ENCODE peak calls at places on chromosomes 1 and 21, in eight cellular contexts. Z, N, M, J, U, B, C and Q are unnamed samples. For H3K9me3, the result is how much of the 10 kb centered on the place peaks cover.

GRCh38 chr1:33974147-33974546 is 110.3 kb downstream of the HMGB4 start:
- DNase-seq in N (no peak), U (no peak), M (no peak), C (no peak), J (no peak), Z (no peak), B (no peak), Q (no peak)

GRCh38 chr1:207748737-207749528 is 2.9 kb upstream of the CD46 start:
- DNase-seq in C (peak), U (no peak), Z (no peak), N (no peak), M (no peak), J (peak), B (no peak), Q (no peak)

GRCh38 chr1:226134170-226135058 is 52.1 kb downstream of the ACBD3 start:
- DNase-seq in M (no peak), C (no peak), B (peak), J (no peak), U (peak), N (no peak), Z (no peak), Q (no peak)

GRCh38 chr1:223316082-223316481 is 47.9 kb downstream of the SUSD4 start:
- DNase-seq in N (no peak), Z (no peak), M (no peak), U (no peak), B (no peak), C (no peak), J (no peak), Q (no peak)

GRCh38 chr1:198205021-198205684 is 48.4 kb downstream of the NEK7 start:
- DNase-seq in B (no peak), U (no peak), J (no peak), C (no peak), M (peak), N (no peak), Z (no peak), Q (no peak)

GRCh38 chr1:16367968-16368910 is 1.2 kb downstream of the SZRD1 start:
- DNase-seq in J (no peak), C (no peak), M (no peak), B (no peak), Z (no peak), N (no peak), U (no peak), Q (no peak)

GRCh38 chr1:164853146-164853545 is 294.2 kb downstream of the PBX1 start:
- DNase-seq in N (no peak), M (no peak), B (no peak), J (no peak), Z (no peak), C (no peak), U (no peak), Q (no peak)

GRCh38 chr1:46148318-46148717 is 15.9 kb upstream of the PIK3R3 start:
- DNase-seq in Z (no peak), M (no peak), N (no peak), U (no peak), B (no peak), J (no peak), C (no peak), Q (no peak)

GRCh38 chr1:199956005-199956404 is 71.5 kb upstream of the NR5A2 start:
- DNase-seq in U (no peak), B (peak), N (no peak), Z (no peak), M (no peak), C (peak), J (no peak), Q (peak)

GRCh38 chr1:228396770-228397453 is 9.7 kb downstream of the TRIM11 start:
- DNase-seq in Z (no peak), B (peak), C (no peak), N (no peak), U (no peak), M (no peak), J (no peak), Q (no peak)

GRCh38 chr1:58548381-58548780 is 1.9 kb upstream of the OMA1 start:
- DNase-seq in Z (no peak), B (no peak), U (no peak), J (no peak), M (no peak), C (no peak), N (no peak), Q (no peak)

GRCh38 chr1:231160851-231161710 is 777 bp upstream of the TRIM67 start:
- DNase-seq in C (no peak), J (no peak), M (no peak), B (no peak), Z (no peak), U (no peak), N (no peak), Q (no peak)

GRCh38 chr1:245493029-245493428 is 338.2 kb downstream of the KIF26B start:
- DNase-seq in C (no peak), U (no peak), Z (no peak), B (no peak), J (no peak), N (no peak), M (no peak), Q (no peak)

GRCh38 chr1:47697616-47698335 is 259.9 kb downstream of the FOXD2 start:
- DNase-seq in C (peak), M (no peak), B (peak), U (no peak), Z (no peak), N (no peak), J (no peak), Q (no peak)

GRCh38 chr1:46555826-46556619 is 4.6 kb upstream of the KNCN start:
- DNase-seq in M (no peak), N (no peak), Z (no peak), B (no peak), J (no peak), U (no peak), C (no peak), Q (no peak)

GRCh38 chr1:92795166-92795565 is 10.3 kb upstream of the EVI5 start:
- DNase-seq in B (no peak), Z (no peak), U (no peak), N (no peak), M (no peak), C (no peak), J (no peak), Q (no peak)

GRCh38 chr1:116771997-116772647 is 17.9 kb downstream of the CD2 start:
- DNase-seq in U (no peak), B (no peak), J (no peak), N (no peak), C (no peak), M (no peak), Z (no peak), Q (no peak)

GRCh38 chr1:7249516-7249915 is 464.3 kb downstream of the CAMTA1 start:
- DNase-seq in B (no peak), J (no peak), U (no peak), N (no peak), M (no peak), C (no peak), Z (no peak), Q (no peak)

GRCh38 chr21:8991088-8991907 is 1530.1 kb upstream of the TPTE start:
- DNase-seq in Z (no peak), U (no peak), M (no peak), B (no peak), J (no peak), C (no peak), N (no peak), Q (no peak)

GRCh38 chr1:84888753-84889152 is 4.3 kb downstream of the LPAR3 start:
- DNase-seq in C (no peak), U (no peak), B (no peak), M (no peak), J (no peak), N (no peak), Z (no peak), Q (no peak)

GRCh38 chr1:182599339-182599738 is 4.8 kb downstream of the RGS16 start:
- DNase-seq in U (no peak), J (no peak), M (no peak), B (no peak), Z (no peak), C (no peak), N (no peak), Q (no peak)

GRCh38 chr1:177780096-177780700 is 189.7 kb downstream of the SEC16B start:
- DNase-seq in U (no peak), M (no peak), N (no peak), C (no peak), J (no peak), Z (no peak), B (no peak), Q (peak)

DNA sequence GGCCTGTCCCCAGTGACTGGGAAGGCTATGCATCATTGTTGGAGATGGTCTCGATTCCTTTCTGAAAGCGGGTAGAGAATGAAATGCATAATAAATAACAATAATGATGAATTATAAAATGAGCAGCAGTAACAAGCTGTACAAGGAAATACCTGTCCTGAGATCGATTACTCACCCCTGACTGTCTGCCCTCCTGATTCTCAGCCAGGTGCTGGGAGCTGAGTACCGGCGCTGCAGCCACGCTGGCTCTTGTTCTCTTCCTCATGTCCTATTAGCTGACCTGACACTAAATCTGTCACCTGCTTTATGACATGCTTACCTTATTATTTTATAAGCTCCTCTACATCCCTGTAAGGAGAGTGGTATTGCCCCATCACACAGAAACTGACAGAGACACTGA is 3.4 kb downstream of the AGPAT3 start:
- DNase-seq in C (peak), U (no peak), B (no peak), Z (no peak), M (no peak), N (no peak), J (no peak), Q (no peak)
- H3K9me3 ChIP-seq in C (under half), U (under half), B (under half), Z (under half), M (under half), N (under half), J (under half), Q (under half)

DNA sequence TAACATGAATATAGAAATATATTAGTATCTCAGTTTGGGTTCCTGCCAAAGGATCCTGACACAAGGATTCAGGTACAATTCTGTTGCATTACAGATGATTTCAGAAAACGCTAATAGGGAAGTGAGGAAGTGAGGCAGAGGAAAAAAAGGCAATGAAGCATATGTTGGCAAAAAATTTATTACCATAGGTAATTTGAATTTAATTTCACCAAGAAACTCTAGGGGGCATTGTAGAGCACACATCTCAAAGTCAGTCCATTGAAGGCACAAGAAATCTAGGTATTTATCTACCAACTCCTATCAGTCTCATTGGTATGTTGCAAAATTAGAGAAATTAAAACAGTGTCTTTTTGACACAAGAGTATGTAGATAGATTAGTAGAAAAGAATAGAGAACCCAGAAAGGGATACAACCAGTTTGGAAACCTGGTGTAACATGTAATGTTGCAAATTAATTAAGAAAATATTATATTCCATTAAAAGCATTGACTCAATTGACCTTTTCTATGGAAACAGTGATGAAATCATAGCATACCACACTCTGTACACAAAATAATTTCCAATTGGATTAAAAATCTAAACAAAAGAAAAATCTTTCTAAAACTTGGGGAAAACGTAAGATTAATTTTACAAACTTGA is 104.9 kb upstream of the SNX7 start:
- DNase-seq in U (no peak), M (no peak), J (no peak), B (no peak), C (no peak), N (no peak), Z (no peak), Q (no peak)
- TF ChIP-seq CTCF in U (no peak), M (peak), J (peak), B (no peak), C (peak), N (no peak), Z (no peak), Q (peak)

GRCh38 chr1:239174880-239175279 is 211.5 kb upstream of the CHRM3 start:
- DNase-seq in U (no peak), N (no peak), B (no peak), Z (no peak), J (no peak), C (no peak), M (no peak), Q (no peak)
- H3K9me3 ChIP-seq in U (under half), N (under half), B (under half), Z (under half), J (under half), C (under half), M (under half), Q (under half)

GRCh38 chr1:180154325-180155201 is at the start of gene QSOX1:
- DNase-seq in J (peak), Z (peak), C (peak), N (peak), M (peak), U (peak), B (peak), Q (peak)
- TF ChIP-seq CTCF in J (no peak), Z (peak), C (no peak), N (no peak), M (peak), U (no peak), B (peak), Q (peak)

GRCh38 chr1:71285529-71285928 is 204.7 kb upstream of the ZRANB2 start:
- DNase-seq in Z (no peak), N (no peak), M (no peak), U (no peak), B (no peak), C (no peak), J (no peak), Q (no peak)
- H3K9me3 ChIP-seq in Z (under half), N (under half), M (under half), U (under half), B (under half), C (under half), J (under half), Q (under half)

GRCh38 chr1:13829152-13829769 is 129.3 kb downstream of the PRDM2 start:
- DNase-seq in M (no peak), Z (no peak), U (peak), B (no peak), J (no peak), C (peak), N (no peak), Q (no peak)
- TF ChIP-seq CTCF in M (no peak), Z (no peak), U (no peak), B (no peak), J (peak), C (no peak), N (no peak), Q (no peak)